ENCODE peak calls at places on chromosome 6, in eight cellular contexts. Q is cardiac muscle cell, Y is PC-3, I is IMR-90, M is HepG2, U is GM12865, W is heart left ventricle, J is dorsolateral prefrontal cortex. P is an unnamed sample.

GRCh38 chr6:130794686-130795085 is 32.5 kb upstream of the SMLR1 start:
- DNase-seq in Q (no peak), Y (no peak), I (no peak), M (no peak), U (no peak), W (no peak), J (no peak), P (no peak)

GRCh38 chr6:82739266-82739665 is 326.4 kb downstream of the UBE3D start:
- DNase-seq in Q (no peak), Y (no peak), I (no peak), M (no peak), U (no peak), W (no peak), J (no peak), P (no peak)

GRCh38 chr6:28648035-28648877 is 122.6 kb downstream of the GPX5 start:
- DNase-seq in Q (peak), Y (peak), I (peak), M (peak), U (peak), W (no peak), J (peak), P (peak)

GRCh38 chr6:11366183-11366933 is 133.9 kb upstream of the NEDD9 start:
- DNase-seq in Q (no peak), Y (no peak), I (no peak), M (no peak), U (peak), W (no peak), J (no peak), P (no peak)

GRCh38 chr6:143501851-143502250 is 9.7 kb downstream of the FUCA2 start:
- DNase-seq in Q (no peak), Y (no peak), I (no peak), M (no peak), U (no peak), W (no peak), J (no peak), P (no peak)

GRCh38 chr6:138541793-138542481 is 42.6 kb upstream of the NHSL1 start:
- DNase-seq in Q (no peak), Y (no peak), I (no peak), M (no peak), U (no peak), W (no peak), J (no peak), P (no peak)

GRCh38 chr6:90695316-90695715 is 108.4 kb upstream of the MAP3K7 start:
- DNase-seq in Q (no peak), Y (no peak), I (no peak), M (no peak), U (no peak), W (no peak), J (no peak), P (no peak)

GRCh38 chr6:17907467-17908229 is 79.8 kb downstream of the KIF13A start:
- DNase-seq in Q (no peak), Y (peak), I (peak), M (peak), U (peak), W (peak), J (peak), P (no peak)

GRCh38 chr6:25056130-25056529 is 120.4 kb upstream of the RIPOR2 start:
- DNase-seq in Q (no peak), Y (no peak), I (no peak), M (no peak), U (peak), W (no peak), J (no peak), P (no peak)

GRCh38 chr6:136682292-136682691 is 110.0 kb downstream of the MAP3K5 start:
- DNase-seq in Q (no peak), Y (no peak), I (no peak), M (no peak), U (no peak), W (no peak), J (no peak), P (no peak)

GRCh38 chr6:124800222-124800621 is 162.0 kb upstream of the RNF217 start:
- DNase-seq in Q (no peak), Y (no peak), I (no peak), M (no peak), U (no peak), W (no peak), J (no peak), P (no peak)

GRCh38 chr6:100479180-100480035 is 14.7 kb upstream of the SIM1 start:
- DNase-seq in Q (peak), Y (peak), I (peak), M (peak), U (peak), W (no peak), J (no peak), P (no peak)

GRCh38 chr6:154572592-154572991 is 62.1 kb upstream of the CNKSR3 start:
- DNase-seq in Q (no peak), Y (no peak), I (no peak), M (no peak), U (no peak), W (no peak), J (no peak), P (no peak)

GRCh38 chr6:154580397-154581135 is 70.1 kb upstream of the CNKSR3 start:
- DNase-seq in Q (no peak), Y (no peak), I (no peak), M (no peak), U (no peak), W (no peak), J (no peak), P (no peak)

GRCh38 chr6:154582696-154583095 is 72.2 kb upstream of the CNKSR3 start:
- DNase-seq in Q (no peak), Y (no peak), I (no peak), M (no peak), U (no peak), W (no peak), J (no peak), P (no peak)

GRCh38 chr6:154579046-154579823 is 68.8 kb upstream of the CNKSR3 start:
- DNase-seq in Q (no peak), Y (peak), I (no peak), M (no peak), U (no peak), W (no peak), J (no peak), P (no peak)

GRCh38 chr6:154578004-154578559 is 67.6 kb upstream of the CNKSR3 start:
- DNase-seq in Q (no peak), Y (no peak), I (no peak), M (no peak), U (no peak), W (no peak), J (no peak), P (no peak)
- TF ChIP-seq CTCF in Q (no peak), Y (no peak), I (no peak), M (no peak), U (no peak), W (no peak), J (no peak), P (no peak)

GRCh38 chr6:36075656-36076055 is 48.0 kb downstream of the MAPK14 start:
- DNase-seq in Q (no peak), Y (peak), I (no peak), M (peak), U (peak), W (no peak), J (no peak), P (no peak)
- TF ChIP-seq CTCF in Q (no peak), Y (peak), I (no peak), M (peak), U (peak), W (no peak), J (no peak), P (no peak)

GRCh38 chr6:129667034-129667433 is 42.9 kb downstream of the ARHGAP18 start:
- DNase-seq in Q (no peak), Y (no peak), I (no peak), M (no peak), U (no peak), W (no peak), J (no peak), P (no peak)
- TF ChIP-seq CTCF in Q (peak), Y (peak), I (peak), M (no peak), U (no peak), W (peak), J (no peak), P (no peak)

GRCh38 chr6:8481727-8482126 is 46.4 kb upstream of the SLC35B3 start:
- DNase-seq in Q (no peak), Y (peak), I (no peak), M (no peak), U (peak), W (no peak), J (no peak), P (no peak)
- TF ChIP-seq CTCF in Q (no peak), Y (peak), I (peak), M (no peak), U (peak), W (no peak), J (no peak), P (peak)

GRCh38 chr6:117137711-117138110 is 127.6 kb upstream of the VGLL2 start:
- DNase-seq in Q (no peak), Y (no peak), I (no peak), M (no peak), U (no peak), W (peak), J (no peak), P (no peak)
- TF ChIP-seq CTCF in Q (no peak), Y (no peak), I (no peak), M (no peak), U (no peak), W (no peak), J (no peak), P (no peak)